ENCODE peak calls at places on chromosomes 16 and 17, in four cellular contexts. M, F, Z and G are unnamed samples.

GRCh38 chr16:85430523-85431381 is 182.4 kb upstream of the GSE1 start:
- DNase-seq in F (no peak), Z (no peak), M (peak; percentile 45), G (peak; percentile 56)

GRCh38 chr16:73735018-73735417 is 561.6 kb upstream of the PSMD7 start:
- DNase-seq in Z (no peak), M (no peak), F (peak; percentile 75), G (no peak)

GRCh38 chr17:29590979-29591736 is 1.7 kb upstream of the GIT1 start:
- DNase-seq in F (peak; percentile 45), Z (peak; percentile 78), M (peak; percentile 92), G (no peak)

GRCh38 chr17:78168906-78169793 is 769 bp downstream of the SYNGR2 start:
- DNase-seq in M (peak; percentile 67), F (peak; percentile 33), Z (peak; percentile 88), G (no peak)

GRCh38 chr16:29770250-29770929 is 7.7 kb upstream of the ZG16 start:
- DNase-seq in Z (no peak), F (no peak), M (no peak), G (no peak)

GRCh38 chr17:8939496-8940334 is 25.8 kb downstream of the PIK3R5 start:
- DNase-seq in M (no peak), F (no peak), Z (peak; percentile 42), G (no peak)

GRCh38 chr17:31386542-31387075 is 4.9 kb upstream of the RAB11FIP4 start:
- DNase-seq in M (no peak), F (no peak), Z (no peak), G (no peak)

GRCh38 chr16:55107851-55108250 is 177.2 kb downstream of the IRX5 start:
- DNase-seq in Z (no peak), F (no peak), M (no peak), G (no peak)

GRCh38 chr17:7523033-7523432 is 25.8 kb upstream of the TNFSF12 start:
- DNase-seq in Z (peak; percentile 93), M (peak; percentile 90), F (no peak), G (peak; percentile 79)

GRCh38 chr17:4860651-4861050 is 27.5 kb downstream of the MINK1 start:
- DNase-seq in Z (no peak), F (no peak), M (no peak), G (no peak)
- H3K27ac ChIP-seq in Z (no peak overlapping the region), F (no peak overlapping the region), M (no peak overlapping the region), G (no peak overlapping the region)

GRCh38 chr16:17469011-17469741 is 1.6 kb downstream of the XYLT1 start:
- DNase-seq in Z (no peak), F (peak; percentile 80), M (peak; percentile 28), G (no peak)

GRCh38 chr16:17471745-17472075 is 950 bp upstream of the XYLT1 start:
- DNase-seq in Z (no peak), F (peak; percentile 67), M (no peak), G (no peak)

GRCh38 chr16:17470871-17471744 is at the start of gene XYLT1:
- DNase-seq in F (peak; percentile 94), Z (peak; percentile 71), M (peak; percentile 65), G (no peak)

GRCh38 chr16:17469742-17470001 is 1.1 kb downstream of the XYLT1 start:
- DNase-seq in M (no peak), Z (no peak), F (no peak), G (no peak)

GRCh38 chr16:17470002-17470870 is 524 bp downstream of the XYLT1 start:
- DNase-seq in M (no peak), Z (no peak), F (no peak), G (no peak)
- H4K5ac ChIP-seq in M (no peak overlapping the region), Z (no peak overlapping the region), F (no peak overlapping the region), G (no peak overlapping the region)

GRCh38 chr17:57442401-57442823 is 186.1 kb downstream of the MSI2 start:
- DNase-seq in M (no peak), Z (no peak), F (peak; percentile 91), G (no peak)
- H3K27ac ChIP-seq in M (no peak overlapping the region), Z (no peak overlapping the region), F (peak overlapping the region; percentile 70), G (no peak overlapping the region)

DNA sequence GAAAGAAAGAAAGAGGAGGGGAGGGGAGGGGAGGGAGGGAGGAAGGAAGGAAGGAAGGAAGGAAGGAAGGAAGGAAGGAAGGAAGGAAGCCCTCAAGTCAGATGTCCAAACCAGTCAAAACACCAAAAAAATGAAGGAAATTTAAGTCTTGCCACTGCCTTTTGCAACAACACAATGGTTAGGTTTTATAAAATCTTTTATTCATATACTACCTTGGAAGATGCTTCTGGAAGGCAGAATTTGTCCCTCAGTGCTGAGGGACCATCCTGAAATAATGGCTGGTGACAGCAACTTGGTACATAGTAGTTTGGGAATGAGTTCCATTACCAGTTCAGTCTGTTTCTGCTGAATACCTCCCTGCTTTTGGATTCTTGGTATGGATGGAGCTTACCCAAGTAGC is 7.9 kb downstream of the APOH start:
- DNase-seq in Z (no peak), M (no peak), F (no peak), G (no peak)
- H4K5ac ChIP-seq in Z (no peak overlapping the region), M (no peak overlapping the region), F (no peak overlapping the region), G (no peak overlapping the region)

DNA sequence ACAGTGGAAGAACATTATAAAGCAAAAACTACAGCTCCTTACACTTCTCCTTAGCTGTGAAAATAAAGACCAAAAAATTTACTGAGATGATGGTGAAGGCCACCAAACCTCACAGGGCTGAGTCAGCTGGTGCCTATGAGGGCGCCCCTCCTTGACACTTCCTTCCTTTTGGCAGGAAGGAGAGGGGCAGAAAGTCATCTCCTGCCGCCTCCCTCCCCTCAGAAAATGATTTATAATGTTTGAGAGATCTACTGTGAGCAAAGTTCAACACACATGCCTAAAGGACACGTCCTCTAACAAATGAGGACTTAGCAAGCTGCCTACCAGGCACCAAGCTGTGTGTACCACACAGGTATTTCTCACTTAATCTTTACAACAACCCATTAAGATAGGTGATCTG is 245.7 kb downstream of the PRKCA start:
- DNase-seq in Z (no peak), M (peak; percentile 66), F (no peak), G (no peak)
- H3K27ac ChIP-seq in Z (no peak overlapping the region), M (peak overlapping the region; percentile 72), F (peak overlapping the region; percentile 79), G (no peak overlapping the region)

DNA sequence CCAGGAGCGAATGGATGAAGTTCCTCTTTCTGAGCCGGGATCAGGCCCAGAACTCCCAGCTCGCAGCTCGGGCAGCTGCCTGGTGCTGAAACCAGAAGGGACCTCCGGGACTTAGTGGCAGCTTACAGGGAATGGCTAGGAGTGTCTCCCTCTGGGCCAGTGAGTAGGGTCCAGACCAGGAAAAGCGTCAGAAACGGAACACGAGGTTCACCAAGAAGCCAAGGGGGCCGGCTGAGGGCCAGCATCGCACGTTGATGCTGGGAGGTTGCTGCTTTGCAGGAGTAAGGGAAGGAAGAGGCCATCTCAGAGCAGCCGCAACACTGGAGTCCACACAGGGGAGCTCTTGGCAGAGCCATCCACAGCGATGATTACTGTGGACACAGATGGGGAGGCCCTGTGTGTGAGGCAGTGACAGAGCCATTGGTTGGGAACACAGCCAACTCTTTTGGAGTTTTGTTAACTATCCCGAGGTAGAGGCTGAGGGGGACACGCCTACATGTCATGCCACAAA is 74.0 kb upstream of the CREBBP start:
- DNase-seq in Z (no peak), M (no peak), F (peak; percentile 57), G (no peak)
- H4K5ac ChIP-seq in Z (no peak overlapping the region), M (no peak overlapping the region), F (peak overlapping the region; percentile 79), G (no peak overlapping the region)